ENCODE peak calls at places on chromosomes 16 and 17, in seven cellular contexts. M is tibial nerve, A is heart left ventricle, R is PC-9, B is progenitor cell of endocrine pancreas, F is uterus, V is heart right ventricle. Q is an unnamed sample.

GRCh38 chr16:13883881-13884280 is 36.1 kb upstream of the ERCC4 start:
- DNase-seq in M (no peak), A (no peak), R (no peak), B (no peak), F (no peak), V (no peak), Q (no peak)

GRCh38 chr17:41392278-41392677 is 5.1 kb downstream of the KRT31 start:
- DNase-seq in M (no peak), A (no peak), R (no peak), B (no peak), F (no peak), V (no peak), Q (no peak)

GRCh38 chr16:83682858-83683235 is 124.9 kb upstream of the HSBP1 start:
- DNase-seq in M (no peak), A (no peak), R (no peak), B (no peak), F (no peak), V (no peak), Q (no peak)

GRCh38 chr17:75476274-75476673 is 19.8 kb downstream of the TMEM94 start:
- DNase-seq in M (no peak), A (peak), R (no peak), B (no peak), F (peak), V (no peak), Q (no peak)

GRCh38 chr17:77352441-77352840 is 211.7 kb downstream of the SEC14L1 start:
- DNase-seq in M (no peak), A (no peak), R (no peak), B (no peak), F (peak), V (no peak), Q (no peak)

GRCh38 chr16:49459953-49460735 is 86.5 kb downstream of the C16orf78 start:
- DNase-seq in M (no peak), A (no peak), R (no peak), B (peak), F (no peak), V (peak), Q (no peak)

GRCh38 chr16:64687796-64688195 is 434.1 kb downstream of the CDH11 start:
- DNase-seq in M (no peak), A (no peak), R (no peak), B (no peak), F (no peak), V (no peak), Q (no peak)

GRCh38 chr16:57603110-57604024 is 25.1 kb upstream of the ADGRG1 start:
- DNase-seq in M (no peak), A (no peak), R (no peak), B (no peak), F (no peak), V (no peak), Q (no peak)

GRCh38 chr16:10521681-10522274 is 58.6 kb downstream of the EMP2 start:
- DNase-seq in M (peak), A (peak), R (peak), B (peak), F (peak), V (peak), Q (peak)

GRCh38 chr17:68398731-68399637 is 58.3 kb downstream of the WIPI1 start:
- DNase-seq in M (peak), A (peak), R (peak), B (peak), F (peak), V (peak), Q (peak)

GRCh38 chr16:25052530-25052929 is 37.4 kb upstream of the ARHGAP17 start:
- DNase-seq in M (no peak), A (peak), R (no peak), B (no peak), F (no peak), V (peak), Q (no peak)

GRCh38 chr17:68509151-68510057 is 2.8 kb upstream of the PRKAR1A start:
- DNase-seq in M (peak), A (peak), R (no peak), B (no peak), F (no peak), V (peak), Q (no peak)

GRCh38 chr16:4846503-4846900 is 586 bp downstream of the GLYR1 start:
- DNase-seq in M (peak), A (peak), R (peak), B (peak), F (no peak), V (peak), Q (peak)

GRCh38 chr17:63293310-63293709 is 152.8 kb downstream of the CYB561 start:
- DNase-seq in M (no peak), A (no peak), R (no peak), B (no peak), F (no peak), V (no peak), Q (no peak)

GRCh38 chr16:16019488-16019887 is 70.1 kb downstream of the ABCC1 start:
- DNase-seq in M (no peak), A (no peak), R (peak), B (no peak), F (no peak), V (no peak), Q (no peak)

GRCh38 chr16:58160855-58161254 is 31.7 kb upstream of the CFAP20 start:
- DNase-seq in M (no peak), A (no peak), R (no peak), B (no peak), F (no peak), V (no peak), Q (no peak)

GRCh38 chr16:68005786-68006286 is 6.6 kb upstream of the DPEP2 start:
- DNase-seq in M (peak), A (peak), R (peak), B (no peak), F (no peak), V (peak), Q (no peak)

GRCh38 chr17:29583324-29584248 is 5.9 kb downstream of the GIT1 start:
- DNase-seq in M (no peak), A (peak), R (no peak), B (no peak), F (peak), V (peak), Q (no peak)

GRCh38 chr16:2531696-2532493 is 687 bp upstream of the CEMP1 start:
- DNase-seq in M (peak), A (peak), R (peak), B (peak), F (peak), V (peak), Q (peak)

GRCh38 chr17:39729280-39729851 is 966 bp downstream of the MIEN1 start:
- DNase-seq in M (no peak), A (no peak), R (no peak), B (no peak), F (no peak), V (no peak), Q (no peak)

GRCh38 chr17:4136373-4136772 is 6.5 kb downstream of the ZZEF1 start:
- DNase-seq in M (no peak), A (peak), R (no peak), B (no peak), F (no peak), V (peak), Q (no peak)

GRCh38 chr16:70660672-70661350 is 14.5 kb downstream of the IL34 start:
- DNase-seq in M (no peak), A (no peak), R (no peak), B (no peak), F (no peak), V (no peak), Q (peak)

GRCh38 chr17:58317421-58318064 is 11.1 kb downstream of the TSPOAP1 start:
- DNase-seq in M (no peak), A (peak), R (peak), B (no peak), F (peak), V (no peak), Q (peak)

GRCh38 chr17:7445011-7445927 is at the start of gene CHRNB1:
- DNase-seq in M (peak), A (peak), R (peak), B (peak), F (peak), V (peak), Q (peak)

GRCh38 chr16:14500791-14501190 is 129.3 kb downstream of the PARN start:
- DNase-seq in M (no peak), A (no peak), R (no peak), B (no peak), F (no peak), V (no peak), Q (no peak)

GRCh38 chr17:57097832-57098421 is 12.9 kb downstream of the AKAP1 start:
- DNase-seq in M (no peak), A (peak), R (no peak), B (no peak), F (no peak), V (peak), Q (no peak)

DNA sequence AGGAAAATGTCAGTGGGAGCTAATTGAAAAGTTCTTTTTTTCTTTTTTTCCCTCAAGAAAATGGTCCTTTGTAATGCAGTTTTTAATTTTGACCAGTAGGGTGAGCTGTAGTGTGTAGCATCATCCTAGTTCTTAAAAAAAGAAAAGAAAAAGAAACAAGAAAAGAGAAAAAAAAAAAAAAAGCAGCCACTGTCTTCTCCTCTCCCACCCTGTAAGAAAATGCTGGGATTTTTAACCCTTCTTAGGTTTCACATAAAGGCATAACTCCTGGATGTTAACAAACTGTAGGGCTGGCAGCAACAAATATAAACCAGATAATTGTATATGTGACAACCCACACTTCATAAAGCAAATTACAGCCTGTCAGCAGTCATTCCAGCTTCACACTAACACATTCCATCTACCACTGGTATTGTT is 78.1 kb downstream of the SKAP1 start:
- DNase-seq in M (no peak), A (no peak), R (no peak), B (no peak), F (no peak), V (no peak), Q (peak)
- TF ChIP-seq CTCF in M (peak), A (peak), R (peak), B (peak), F (peak), V (peak), Q (peak)

GRCh38 chr16:85329999-85330693 is 217.9 kb upstream of the CIBAR2 start:
- DNase-seq in M (no peak), A (no peak), R (no peak), B (no peak), F (no peak), V (no peak), Q (no peak)

GRCh38 chr16:85326794-85327181 is 214.5 kb upstream of the CIBAR2 start:
- DNase-seq in M (no peak), A (no peak), R (no peak), B (no peak), F (no peak), V (no peak), Q (no peak)

GRCh38 chr16:85327731-85328664 is 215.7 kb upstream of the CIBAR2 start:
- DNase-seq in M (no peak), A (peak), R (no peak), B (no peak), F (no peak), V (peak), Q (no peak)

GRCh38 chr16:85329059-85329812 is 217.0 kb upstream of the CIBAR2 start:
- DNase-seq in M (no peak), A (no peak), R (no peak), B (no peak), F (no peak), V (no peak), Q (no peak)

DNA sequence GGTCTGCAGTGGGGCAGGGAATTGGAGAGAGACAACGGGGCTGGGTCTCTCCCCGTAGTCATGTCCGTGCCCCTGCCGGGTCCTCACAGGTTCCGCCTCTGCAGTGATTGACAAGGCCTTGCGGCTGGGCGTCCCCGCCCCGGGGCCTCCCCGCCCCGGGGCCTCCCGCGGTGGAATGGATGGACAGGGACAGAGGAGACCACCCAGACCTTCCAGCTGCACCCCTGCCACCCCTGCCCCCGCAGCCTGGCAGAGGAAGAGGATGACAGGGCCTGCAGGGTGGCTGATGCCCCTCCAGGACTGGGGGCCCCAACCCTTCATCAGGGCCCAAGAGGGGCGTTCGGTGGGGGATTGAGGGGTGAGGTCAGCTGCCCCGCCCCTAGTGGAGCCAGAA is 216.4 kb upstream of the CIBAR2 start:
- DNase-seq in M (no peak), A (no peak), R (no peak), B (no peak), F (no peak), V (no peak), Q (no peak)
- TF ChIP-seq CTCF in M (no peak), A (no peak), R (no peak), B (no peak), F (no peak), V (no peak), Q (no peak)

GRCh38 chr16:88192601-88193000 is 190.2 kb upstream of the ZNF469 start:
- DNase-seq in M (no peak), A (no peak), R (no peak), B (no peak), F (no peak), V (no peak), Q (no peak)

GRCh38 chr16:88195021-88195581 is 187.7 kb upstream of the ZNF469 start:
- DNase-seq in M (no peak), A (no peak), R (no peak), B (no peak), F (no peak), V (no peak), Q (no peak)

GRCh38 chr16:88195911-88196465 is 186.8 kb upstream of the ZNF469 start:
- DNase-seq in M (no peak), A (no peak), R (no peak), B (no peak), F (no peak), V (no peak), Q (no peak)

GRCh38 chr16:88196471-88197400 is 186.0 kb upstream of the ZNF469 start:
- DNase-seq in M (no peak), A (no peak), R (peak), B (no peak), F (no peak), V (no peak), Q (no peak)

DNA sequence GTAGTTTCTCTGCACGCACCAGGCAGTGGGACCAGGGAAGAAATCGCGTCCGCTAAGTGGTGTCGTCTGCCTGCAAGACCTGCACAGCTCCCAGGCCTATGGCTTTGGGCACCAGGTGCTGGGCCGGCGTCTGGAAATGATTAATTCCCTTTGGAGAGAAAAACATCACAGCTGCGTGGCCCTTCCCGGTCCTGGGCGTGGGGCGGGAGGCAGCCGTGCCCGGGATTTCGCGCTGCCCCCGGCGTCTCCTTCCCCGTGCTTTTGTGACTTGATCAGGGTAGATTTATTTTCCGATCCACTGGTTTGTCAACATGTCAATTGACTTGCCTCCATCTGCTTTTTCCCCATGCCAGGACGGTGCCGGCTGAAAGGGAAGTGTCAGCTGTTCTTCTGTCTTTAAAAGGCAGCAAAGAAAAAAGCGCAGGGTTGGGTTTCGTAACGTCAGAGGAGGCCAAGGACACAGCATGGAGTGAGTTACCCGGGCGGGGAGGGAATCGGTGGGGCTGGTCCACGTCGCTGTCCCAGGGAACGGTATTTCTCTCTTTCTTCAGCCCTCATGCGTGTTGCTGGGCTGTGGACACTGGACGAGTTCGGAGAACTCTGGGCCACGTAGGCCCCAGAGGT is 188.2 kb upstream of the ZNF469 start:
- DNase-seq in M (peak), A (no peak), R (no peak), B (no peak), F (no peak), V (no peak), Q (no peak)
- TF ChIP-seq CTCF in M (no peak), A (no peak), R (peak), B (no peak), F (no peak), V (no peak), Q (no peak)

GRCh38 chr17:9647014-9647413 is 1.7 kb downstream of the USP43 start:
- DNase-seq in M (no peak), A (no peak), R (peak), B (no peak), F (no peak), V (no peak), Q (no peak)

GRCh38 chr17:9644910-9645751 is at the start of gene USP43:
- DNase-seq in M (no peak), A (no peak), R (peak), B (peak), F (no peak), V (no peak), Q (peak)

GRCh38 chr17:9646556-9646905 is 1.2 kb downstream of the USP43 start:
- DNase-seq in M (no peak), A (no peak), R (no peak), B (no peak), F (no peak), V (no peak), Q (no peak)

GRCh38 chr17:9643611-9644010 is 1.7 kb upstream of the USP43 start:
- DNase-seq in M (no peak), A (no peak), R (no peak), B (no peak), F (no peak), V (no peak), Q (no peak)

GRCh38 chr17:9645858-9646555 is 690 bp downstream of the USP43 start:
- DNase-seq in M (no peak), A (peak), R (peak), B (peak), F (no peak), V (peak), Q (peak)
- TF ChIP-seq CTCF in M (no peak), A (no peak), R (no peak), B (no peak), F (no peak), V (no peak), Q (no peak)

GRCh38 chr17:79050591-79050990 is 24.0 kb upstream of the ENGASE start:
- DNase-seq in M (no peak), A (no peak), R (no peak), B (no peak), F (no peak), V (no peak), Q (no peak)
- TF ChIP-seq CTCF in M (no peak), A (no peak), R (no peak), B (no peak), F (no peak), V (no peak), Q (no peak)

DNA sequence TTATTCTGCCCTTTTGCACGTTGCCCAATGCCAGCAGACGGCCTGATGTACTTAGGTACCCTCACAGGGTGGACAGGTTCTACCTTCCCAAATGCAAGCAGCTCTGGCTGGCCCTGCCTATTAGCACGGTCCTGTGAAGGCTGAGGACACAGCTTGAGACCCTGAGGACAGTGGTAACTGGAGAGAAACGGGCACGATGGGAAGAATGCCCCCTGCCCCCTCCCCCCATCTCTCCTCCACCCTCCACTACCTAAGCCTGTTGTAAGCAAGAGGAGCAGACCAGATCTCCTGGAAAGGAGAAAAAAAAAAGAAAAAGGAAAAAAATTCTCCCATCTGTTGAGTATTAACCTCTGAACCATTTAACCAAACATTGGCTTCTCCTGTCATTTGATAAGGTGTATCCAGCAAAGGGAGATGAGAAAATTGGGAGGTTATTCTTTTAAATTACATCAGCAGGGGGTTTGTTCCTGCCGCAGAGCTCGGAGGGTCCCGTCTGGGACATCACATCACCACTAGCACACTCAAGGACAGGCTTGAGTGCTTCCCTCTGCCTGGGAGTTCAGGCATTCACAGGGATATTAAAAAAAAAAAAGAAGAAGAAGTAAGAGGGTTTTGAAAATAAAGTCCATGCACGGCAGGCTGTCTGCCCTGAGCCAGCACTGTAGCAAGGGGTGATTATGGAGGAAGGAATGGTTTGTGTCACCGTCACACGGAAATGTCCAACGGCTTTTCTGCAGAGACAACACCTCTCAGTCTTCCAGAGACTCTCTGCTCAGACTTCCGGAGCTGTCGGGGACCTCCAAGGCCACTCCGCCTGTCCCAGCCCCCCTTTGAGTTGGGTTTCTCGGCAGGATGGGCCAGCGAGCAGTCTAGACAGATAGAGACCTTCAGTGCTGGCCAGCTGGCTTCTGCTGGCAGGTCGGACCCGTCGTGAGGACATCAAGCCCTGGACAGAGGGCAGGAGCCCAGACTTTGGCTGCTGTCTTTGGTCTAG is 33.8 kb downstream of the MEOX1 start:
- DNase-seq in M (no peak), A (peak), R (no peak), B (no peak), F (no peak), V (no peak), Q (no peak)
- TF ChIP-seq CTCF in M (no peak), A (no peak), R (no peak), B (no peak), F (no peak), V (no peak), Q (no peak)

GRCh38 chr16:61332461-61332860 is 703.8 kb downstream of the CDH8 start:
- DNase-seq in M (no peak), A (no peak), R (no peak), B (no peak), F (no peak), V (no peak), Q (no peak)
- TF ChIP-seq CTCF in M (no peak), A (no peak), R (no peak), B (no peak), F (no peak), V (no peak), Q (no peak)